ENCODE peak calls at places on chromosome 12, in five cellular contexts. D is fibroblast of lung; R is CD4-positive, alpha-beta memory T cell; G is ascending aorta; K is CD8-positive, alpha-beta memory T cell. I is an unnamed sample.

GRCh38 chr12:102722147-102722546 is 194.9 kb downstream of the PAH start:
- DNase-seq in K (no peak), D (no peak), G (no peak), R (no peak), I (no peak)

GRCh38 chr12:14564336-14564959 is 3.2 kb downstream of the PLBD1 start:
- DNase-seq in D (no peak), R (no peak), G (no peak), K (no peak), I (no peak)

GRCh38 chr12:46430340-46430948 is 57.9 kb upstream of the SLC38A2 start:
- DNase-seq in R (no peak), D (peak; percentile 90), K (peak; percentile 15), G (no peak), I (peak; percentile 28)

GRCh38 chr12:89693639-89694202 is 14.9 kb downstream of the ATP2B1 start:
- DNase-seq in K (no peak), D (peak; percentile 81), G (no peak), R (no peak), I (no peak)

GRCh38 chr12:85188609-85189008 is 91.4 kb upstream of the ALX1 start:
- DNase-seq in D (no peak), R (no peak), G (no peak), K (no peak), I (no peak)

GRCh38 chr12:5736016-5736415 is 209.0 kb downstream of the ANO2 start:
- DNase-seq in R (no peak), G (no peak), D (no peak), K (no peak), I (no peak)

GRCh38 chr12:27864521-27864920 is 84.5 kb upstream of the MANSC4 start:
- DNase-seq in G (no peak), K (no peak), R (no peak), D (peak; percentile 23), I (no peak)

GRCh38 chr12:15728118-15728598 is 61.0 kb downstream of the EPS8 start:
- DNase-seq in R (no peak), G (no peak), D (peak; percentile 76), K (no peak), I (no peak)

GRCh38 chr12:103455020-103455763 is 40.6 kb downstream of the C12orf42 start:
- DNase-seq in R (no peak), K (peak; percentile 61), D (no peak), G (no peak), I (peak; percentile 41)

GRCh38 chr12:80353254-80353653 is 90.8 kb upstream of the PTPRQ start:
- DNase-seq in G (no peak), R (no peak), K (no peak), D (peak; percentile 58), I (no peak)

GRCh38 chr12:119375619-119376018 is 41.1 kb downstream of the CCDC60 start:
- DNase-seq in D (no peak), R (no peak), G (no peak), K (no peak), I (peak; percentile 6)

GRCh38 chr12:1696800-1697199 is 5.9 kb downstream of the ADIPOR2 start:
- DNase-seq in G (no peak), D (no peak), R (no peak), K (no peak), I (no peak)

GRCh38 chr12:38555620-38556596 is 239.3 kb downstream of the ALG10B start:
- DNase-seq in R (no peak), G (no peak), D (no peak), K (no peak), I (no peak)

GRCh38 chr12:58920102-58920955 is at the start of gene LRIG3:
- DNase-seq in G (peak; percentile 51), R (no peak), K (no peak), D (peak; percentile 93), I (peak; percentile 66)

GRCh38 chr12:109938947-109939346 is 38.9 kb downstream of the TCHP start:
- DNase-seq in K (no peak), G (no peak), D (no peak), R (no peak), I (no peak)

GRCh38 chr12:75087656-75088055 is 122.0 kb downstream of the KCNC2 start:
- DNase-seq in G (no peak), K (no peak), R (no peak), D (peak; percentile 1), I (no peak)

GRCh38 chr12:83323866-83324265 is 637.2 kb downstream of the TMTC2 start:
- DNase-seq in K (no peak), D (no peak), G (no peak), R (no peak), I (no peak)

GRCh38 chr12:53751336-53752191 is at the start of gene CISTR:
- DNase-seq in K (no peak), R (peak; percentile 48), G (no peak), D (no peak), I (peak; percentile 89)

GRCh38 chr12:124381454-124382207 is 86.7 kb downstream of the RFLNA start:
- DNase-seq in D (peak; percentile 84), G (peak; percentile 74), K (no peak), R (no peak), I (no peak)

GRCh38 chr12:272942-273906 is 10.6 kb upstream of the SLC6A13 start:
- DNase-seq in R (no peak), K (no peak), G (no peak), D (no peak), I (no peak)

GRCh38 chr12:46825526-46826414 is at the start of gene SLC38A4:
- DNase-seq in K (no peak), D (peak; percentile 36), G (no peak), R (no peak), I (no peak)

GRCh38 chr12:65867428-65867827 is 43.1 kb downstream of the HMGA2 start:
- DNase-seq in G (no peak), R (no peak), D (peak; percentile 96), K (no peak), I (no peak)

GRCh38 chr12:44227601-44228000 is 391.7 kb downstream of the TMEM117 start:
- DNase-seq in R (no peak), K (no peak), D (no peak), G (no peak), I (no peak)

GRCh38 chr12:96236221-96236822 is 42.1 kb downstream of the ELK3 start:
- DNase-seq in G (no peak), R (peak; percentile 77), K (peak; percentile 50), D (peak; percentile 90), I (no peak)

GRCh38 chr12:116152268-116152667 is 125.2 kb downstream of the MED13L start:
- DNase-seq in D (peak; percentile 98), R (peak; percentile 43), K (no peak), G (no peak), I (no peak)

GRCh38 chr12:3311027-3311402 is 180.0 kb upstream of the PRMT8 start:
- DNase-seq in D (peak; percentile 55), K (no peak), R (no peak), G (no peak), I (no peak)

GRCh38 chr12:51951843-51952722 is 584 bp downstream of the ACVR1B start:
- DNase-seq in G (no peak), K (no peak), R (peak; percentile 43), D (no peak), I (peak; percentile 9)

GRCh38 chr12:111330800-111331752 is 37.8 kb downstream of the PHETA1 start:
- DNase-seq in R (no peak), K (no peak), G (no peak), D (peak; percentile 45), I (no peak)

GRCh38 chr12:9761407-9761736 is 671 bp upstream of the CD69 start:
- DNase-seq in K (peak; percentile 82), D (peak; percentile 22), G (no peak), R (peak; percentile 71), I (no peak)

GRCh38 chr12:48142818-48143674 is 14.3 kb downstream of the ASB8 start:
- DNase-seq in G (no peak), R (no peak), K (no peak), D (no peak), I (no peak)
- H3K36me3 ChIP-seq in G (peaks cover 68% of the 10 kb centered on the region), R (peaks cover 20% of the 10 kb centered on the region), K (peaks cover 15% of the 10 kb centered on the region), D (peaks cover 16% of the 10 kb centered on the region), I (peaks cover 40% of the 10 kb centered on the region)

GRCh38 chr12:34348064-34348463 is 325.8 kb downstream of the ALG10 start:
- DNase-seq in R (no peak), G (no peak), D (no peak), K (no peak), I (no peak)

GRCh38 chr12:34344851-34345522 is 322.7 kb downstream of the ALG10 start:
- DNase-seq in R (no peak), G (no peak), K (no peak), D (no peak), I (no peak)

GRCh38 chr12:34345801-34346200 is 323.5 kb downstream of the ALG10 start:
- DNase-seq in G (no peak), D (no peak), K (no peak), R (no peak), I (no peak)

GRCh38 chr12:34347367-34347766 is 325.1 kb downstream of the ALG10 start:
- DNase-seq in K (no peak), R (no peak), G (no peak), D (no peak), I (no peak)

GRCh38 chr12:34346372-34347034 is 324.2 kb downstream of the ALG10 start:
- DNase-seq in G (no peak), K (no peak), D (no peak), R (no peak), I (no peak)
- H3K27me3 ChIP-seq in G (no peaks in the 10 kb centered on the region), K (no peaks in the 10 kb centered on the region), D (no peaks in the 10 kb centered on the region), R (no peaks in the 10 kb centered on the region), I (no peaks in the 10 kb centered on the region)

GRCh38 chr12:122489038-122489437 is 11.7 kb downstream of the ZCCHC8 start:
- DNase-seq in K (no peak), D (no peak), R (no peak), G (no peak), I (no peak)

GRCh38 chr12:122480753-122481152 is 20.0 kb downstream of the ZCCHC8 start:
- DNase-seq in D (no peak), R (no peak), K (no peak), G (no peak), I (no peak)

GRCh38 chr12:122486805-122487426 is 13.8 kb downstream of the ZCCHC8 start:
- DNase-seq in G (no peak), R (no peak), K (no peak), D (no peak), I (no peak)

GRCh38 chr12:122481861-122482260 is 18.9 kb downstream of the ZCCHC8 start:
- DNase-seq in G (no peak), R (no peak), K (no peak), D (peak; percentile 55), I (no peak)

GRCh38 chr12:122483969-122484368 is 16.8 kb downstream of the ZCCHC8 start:
- DNase-seq in R (no peak), K (no peak), G (no peak), D (no peak), I (no peak)
- H3K36me3 ChIP-seq in R (peaks cover 48% of the 10 kb centered on the region), K (peaks cover 39% of the 10 kb centered on the region), G (peaks cover 92% of the 10 kb centered on the region), D (peaks cover 11% of the 10 kb centered on the region), I (peaks cover 21% of the 10 kb centered on the region)

GRCh38 chr12:114400925-114401324 is 5.0 kb downstream of the TBX5 start:
- DNase-seq in D (no peak), K (no peak), G (no peak), R (no peak), I (no peak)

GRCh38 chr12:114397978-114398881 is 7.7 kb downstream of the TBX5 start:
- DNase-seq in G (no peak), K (no peak), R (no peak), D (no peak), I (no peak)

GRCh38 chr12:114400395-114400794 is 5.5 kb downstream of the TBX5 start:
- DNase-seq in D (no peak), K (no peak), G (no peak), R (no peak), I (no peak)

GRCh38 chr12:114401346-114402320 is 4.3 kb downstream of the TBX5 start:
- DNase-seq in R (no peak), K (no peak), D (no peak), G (no peak), I (no peak)

GRCh38 chr12:114399664-114400211 is 6.2 kb downstream of the TBX5 start:
- DNase-seq in K (no peak), D (no peak), G (no peak), R (no peak), I (no peak)
- H3K27me3 ChIP-seq in K (peaks cover 42% of the 10 kb centered on the region), D (no peaks in the 10 kb centered on the region), G (peaks cover 17% of the 10 kb centered on the region), R (peaks cover 55% of the 10 kb centered on the region), I (peaks cover 5% of the 10 kb centered on the region)

I was measured in GM06990.